ENCODE peak calls at places on chromosomes 4 and X, in eight cellular contexts. W is bronchial epithelial cell; I is germinal center; S is stimulated activated CD8-positive, alpha-beta memory T cell treated with anti-CD3 and anti-CD28 coated beads, Interleukin-7, amount 100 ng/mL, for 1 hour; C is AG09309; J is fibroblast of pulmonary artery; O is astrocyte; Z is GM13976. E is an unnamed sample.

GRCh38 chr4:133483600-133484246 is 334.6 kb downstream of the PCDH10 start:
- DNase-seq in Z (no peak), O (peak; percentile 47), J (peak; percentile 70), C (no peak), S (no peak), W (peak; percentile 12), I (no peak), E (peak; percentile 83)

GRCh38 chr4:180164799-180165198 is 2078.4 kb upstream of the TENM3 start:
- DNase-seq in O (peak; percentile 73), Z (no peak), J (peak; percentile 17), S (no peak), I (no peak), C (no peak), W (no peak), E (no peak)

GRCh38 chr4:37873383-37873782 is 17.5 kb upstream of the TBC1D1 start:
- DNase-seq in J (peak; percentile 87), I (no peak), Z (no peak), O (peak; percentile 54), S (no peak), W (peak; percentile 90), C (no peak), E (peak; percentile 88)

GRCh38 chr4:39480902-39481695 is 22.2 kb downstream of the LIAS start:
- DNase-seq in S (no peak), O (no peak), Z (no peak), C (no peak), W (no peak), J (no peak), I (no peak), E (no peak)

GRCh38 chr4:180197471-180197870 is 2045.7 kb upstream of the TENM3 start:
- DNase-seq in W (no peak), I (no peak), O (no peak), S (no peak), J (no peak), C (no peak), Z (no peak), E (no peak)

GRCh38 chr4:79964020-79964714 is 108.9 kb downstream of the ANTXR2 start:
- DNase-seq in C (no peak), Z (no peak), O (peak; percentile 6), W (no peak), I (no peak), S (no peak), J (no peak), E (no peak)

GRCh38 chr4:138633505-138633904 is 382.1 kb upstream of the NOCT start:
- DNase-seq in O (no peak), S (no peak), J (no peak), I (no peak), W (no peak), C (no peak), Z (no peak), E (no peak)

GRCh38 chr4:78951862-78952472 is 12.7 kb upstream of the PAQR3 start:
- DNase-seq in C (no peak), J (peak; percentile 65), W (peak; percentile 42), I (peak; percentile 27), S (no peak), Z (peak; percentile 21), O (no peak), E (peak; percentile 68)

GRCh38 chr4:186669159-186669720 is 54.4 kb downstream of the FAT1 start:
- DNase-seq in I (no peak), Z (no peak), J (peak; percentile 86), O (peak; percentile 71), W (peak; percentile 81), S (no peak), C (peak; percentile 47), E (peak; percentile 86)

GRCh38 chr4:111283066-111283677 is 660.3 kb upstream of the PITX2 start:
- DNase-seq in I (peak; percentile 40), C (peak; percentile 3), J (peak; percentile 70), O (peak; percentile 8), Z (peak; percentile 46), S (no peak), W (peak; percentile 48), E (peak; percentile 62)

GRCh38 chrX:106874075-106874474 is 29.1 kb downstream of the RIPPLY1 start:
- DNase-seq in I (peak; percentile 4), Z (peak; percentile 9), W (peak; percentile 37), C (no peak), J (peak; percentile 52), O (peak; percentile 14), S (no peak), E (peak; percentile 52)

GRCh38 chrX:132564026-132564425 is 75.2 kb upstream of the MBNL3 start:
- DNase-seq in W (no peak), S (no peak), O (peak; percentile 6), J (peak; percentile 21), C (no peak), Z (no peak), I (no peak), E (no peak)

GRCh38 chr4:76896731-76897521 is 1.0 kb downstream of the SOWAHB start:
- DNase-seq in I (peak; percentile 29), Z (peak; percentile 58), W (no peak), O (peak; percentile 18), J (peak; percentile 13), C (no peak), S (no peak), E (peak; percentile 23)

GRCh38 chr4:150974251-150974640 is 40.8 kb downstream of the LRBA start:
- DNase-seq in W (no peak), C (no peak), I (no peak), S (no peak), O (no peak), Z (no peak), J (no peak), E (no peak)

E was measured in choroid plexus epithelial cell.